ENCODE peak calls at places on chromosomes 3 and 15, in seven cellular contexts. One of them, this sample, is unnamed.

GRCh38 chr3:54709785-54710184 is 218.1 kb downstream of the LRTM1 start:
- DNase-seq in fibroblast of gingiva: no peak
- DNase-seq in GM04504: no peak
- DNase-seq in breast epithelium: no peak
- DNase-seq in left cardiac atrium: no peak
- DNase-seq in NCI-H510A treated with DMSO at 0.1 percent for 48 hours: no peak
- DNase-seq in ureter: no peak
- DNase-seq in this sample: no peak

GRCh38 chr3:127597020-127597771 is 1.0 kb upstream of the MCM2 start:
- DNase-seq in GM04504: no peak
- DNase-seq in ureter: no peak
- DNase-seq in fibroblast of gingiva: no peak
- DNase-seq in NCI-H510A treated with DMSO at 0.1 percent for 48 hours: no peak
- DNase-seq in breast epithelium: no peak
- DNase-seq in left cardiac atrium: no peak
- DNase-seq in this sample: no peak

GRCh38 chr3:44993471-44994205 is 17.6 kb downstream of the EXOSC7 start:
- DNase-seq in GM04504: peak
- DNase-seq in fibroblast of gingiva: peak
- DNase-seq in ureter: no peak
- DNase-seq in NCI-H510A treated with DMSO at 0.1 percent for 48 hours: no peak
- DNase-seq in breast epithelium: no peak
- DNase-seq in left cardiac atrium: no peak
- DNase-seq in this sample: no peak

GRCh38 chr3:161560006-161560637 is 63.5 kb downstream of the OTOL1 start:
- DNase-seq in NCI-H510A treated with DMSO at 0.1 percent for 48 hours: peak
- DNase-seq in fibroblast of gingiva: peak
- DNase-seq in left cardiac atrium: peak
- DNase-seq in ureter: peak
- DNase-seq in breast epithelium: no peak
- DNase-seq in GM04504: peak
- DNase-seq in this sample: peak

GRCh38 chr15:29854413-29854812 is 32.1 kb upstream of the TJP1 start:
- DNase-seq in breast epithelium: no peak
- DNase-seq in left cardiac atrium: no peak
- DNase-seq in GM04504: no peak
- DNase-seq in ureter: no peak
- DNase-seq in NCI-H510A treated with DMSO at 0.1 percent for 48 hours: no peak
- DNase-seq in fibroblast of gingiva: no peak
- DNase-seq in this sample: no peak

GRCh38 chr3:114550155-114550554 is 256.3 kb downstream of the TIGIT start:
- DNase-seq in NCI-H510A treated with DMSO at 0.1 percent for 48 hours: no peak
- DNase-seq in GM04504: no peak
- DNase-seq in fibroblast of gingiva: peak
- DNase-seq in ureter: no peak
- DNase-seq in left cardiac atrium: no peak
- DNase-seq in breast epithelium: no peak
- DNase-seq in this sample: no peak

GRCh38 chr15:98147415-98147814 is 186.9 kb downstream of the ARRDC4 start:
- DNase-seq in ureter: no peak
- DNase-seq in breast epithelium: no peak
- DNase-seq in left cardiac atrium: no peak
- DNase-seq in NCI-H510A treated with DMSO at 0.1 percent for 48 hours: no peak
- DNase-seq in fibroblast of gingiva: no peak
- DNase-seq in GM04504: no peak
- DNase-seq in this sample: no peak

GRCh38 chr15:72758195-72758594 is 25.4 kb downstream of the ADPGK start:
- DNase-seq in ureter: no peak
- DNase-seq in left cardiac atrium: no peak
- DNase-seq in GM04504: peak
- DNase-seq in fibroblast of gingiva: peak
- DNase-seq in breast epithelium: no peak
- DNase-seq in NCI-H510A treated with DMSO at 0.1 percent for 48 hours: no peak
- DNase-seq in this sample: no peak

GRCh38 chr3:39000008-39000450 is 51.7 kb downstream of the SCN11A start:
- DNase-seq in breast epithelium: no peak
- DNase-seq in NCI-H510A treated with DMSO at 0.1 percent for 48 hours: peak
- DNase-seq in fibroblast of gingiva: peak
- DNase-seq in left cardiac atrium: no peak
- DNase-seq in GM04504: peak
- DNase-seq in ureter: no peak
- DNase-seq in this sample: peak

GRCh38 chr15:85837011-85837433 is 42.3 kb upstream of the KLHL25 start:
- DNase-seq in left cardiac atrium: no peak
- DNase-seq in GM04504: no peak
- DNase-seq in breast epithelium: no peak
- DNase-seq in ureter: peak
- DNase-seq in NCI-H510A treated with DMSO at 0.1 percent for 48 hours: peak
- DNase-seq in fibroblast of gingiva: no peak
- DNase-seq in this sample: no peak

GRCh38 chr15:25093455-25094029 is 138.8 kb downstream of the SNRPN start:
- DNase-seq in left cardiac atrium: no peak
- DNase-seq in GM04504: no peak
- DNase-seq in breast epithelium: no peak
- DNase-seq in ureter: no peak
- DNase-seq in fibroblast of gingiva: no peak
- DNase-seq in NCI-H510A treated with DMSO at 0.1 percent for 48 hours: no peak
- DNase-seq in this sample: no peak

GRCh38 chr15:29071193-29071906 is 185.6 kb downstream of the APBA2 start:
- DNase-seq in NCI-H510A treated with DMSO at 0.1 percent for 48 hours: no peak
- DNase-seq in left cardiac atrium: no peak
- DNase-seq in breast epithelium: no peak
- DNase-seq in ureter: no peak
- DNase-seq in GM04504: no peak
- DNase-seq in fibroblast of gingiva: no peak
- DNase-seq in this sample: no peak

GRCh38 chr15:100133001-100133400 is 208.8 kb downstream of the ADAMTS17 start:
- DNase-seq in ureter: no peak
- DNase-seq in GM04504: no peak
- DNase-seq in left cardiac atrium: no peak
- DNase-seq in fibroblast of gingiva: no peak
- DNase-seq in NCI-H510A treated with DMSO at 0.1 percent for 48 hours: no peak
- DNase-seq in breast epithelium: no peak
- DNase-seq in this sample: no peak

GRCh38 chr3:139288266-139288821 is 55.5 kb upstream of the MRPS22 start:
- DNase-seq in ureter: no peak
- DNase-seq in NCI-H510A treated with DMSO at 0.1 percent for 48 hours: no peak
- DNase-seq in breast epithelium: no peak
- DNase-seq in left cardiac atrium: peak
- DNase-seq in GM04504: no peak
- DNase-seq in fibroblast of gingiva: no peak
- DNase-seq in this sample: no peak

GRCh38 chr3:58063424-58063823 is 55.2 kb downstream of the FLNB start:
- DNase-seq in GM04504: no peak
- DNase-seq in fibroblast of gingiva: peak
- DNase-seq in ureter: no peak
- DNase-seq in NCI-H510A treated with DMSO at 0.1 percent for 48 hours: no peak
- DNase-seq in breast epithelium: peak
- DNase-seq in left cardiac atrium: peak
- DNase-seq in this sample: no peak

GRCh38 chr15:90402230-90402629 is 14.2 kb downstream of the IQGAP1 start:
- DNase-seq in left cardiac atrium: peak
- DNase-seq in NCI-H510A treated with DMSO at 0.1 percent for 48 hours: peak
- DNase-seq in fibroblast of gingiva: peak
- DNase-seq in breast epithelium: peak
- DNase-seq in ureter: no peak
- DNase-seq in GM04504: peak
- DNase-seq in this sample: peak

GRCh38 chr15:82995076-82995475 is 9.1 kb downstream of the RAMAC start:
- DNase-seq in fibroblast of gingiva: no peak
- DNase-seq in left cardiac atrium: no peak
- DNase-seq in NCI-H510A treated with DMSO at 0.1 percent for 48 hours: no peak
- DNase-seq in ureter: no peak
- DNase-seq in GM04504: no peak
- DNase-seq in breast epithelium: no peak
- DNase-seq in this sample: no peak

GRCh38 chr3:192812736-192813383 is 85.5 kb upstream of the FGF12 start:
- DNase-seq in GM04504: no peak
- DNase-seq in left cardiac atrium: no peak
- DNase-seq in breast epithelium: no peak
- DNase-seq in ureter: no peak
- DNase-seq in fibroblast of gingiva: peak
- DNase-seq in NCI-H510A treated with DMSO at 0.1 percent for 48 hours: peak
- DNase-seq in this sample: peak

GRCh38 chr15:89477411-89478242 is 18.8 kb downstream of the RHCG start:
- DNase-seq in fibroblast of gingiva: no peak
- DNase-seq in left cardiac atrium: no peak
- DNase-seq in breast epithelium: no peak
- DNase-seq in GM04504: no peak
- DNase-seq in NCI-H510A treated with DMSO at 0.1 percent for 48 hours: no peak
- DNase-seq in ureter: no peak
- DNase-seq in this sample: no peak

GRCh38 chr3:196268270-196269163 is 19.0 kb downstream of the PCYT1A start:
- DNase-seq in ureter: no peak
- DNase-seq in NCI-H510A treated with DMSO at 0.1 percent for 48 hours: no peak
- DNase-seq in left cardiac atrium: no peak
- DNase-seq in breast epithelium: no peak
- DNase-seq in fibroblast of gingiva: peak
- DNase-seq in GM04504: no peak
- DNase-seq in this sample: no peak

GRCh38 chr3:31439888-31440287 is 92.8 kb upstream of the STT3B start:
- DNase-seq in breast epithelium: no peak
- DNase-seq in NCI-H510A treated with DMSO at 0.1 percent for 48 hours: no peak
- DNase-seq in GM04504: no peak
- DNase-seq in ureter: no peak
- DNase-seq in left cardiac atrium: no peak
- DNase-seq in fibroblast of gingiva: no peak
- DNase-seq in this sample: no peak

GRCh38 chr3:103389356-103389755 is 954.5 kb downstream of the ZPLD1 start:
- DNase-seq in GM04504: no peak
- DNase-seq in breast epithelium: no peak
- DNase-seq in left cardiac atrium: no peak
- DNase-seq in ureter: no peak
- DNase-seq in NCI-H510A treated with DMSO at 0.1 percent for 48 hours: no peak
- DNase-seq in fibroblast of gingiva: no peak
- DNase-seq in this sample: no peak

GRCh38 chr3:169430687-169431404 is 232.7 kb downstream of the MECOM start:
- DNase-seq in left cardiac atrium: peak
- DNase-seq in fibroblast of gingiva: no peak
- DNase-seq in NCI-H510A treated with DMSO at 0.1 percent for 48 hours: no peak
- DNase-seq in ureter: peak
- DNase-seq in breast epithelium: no peak
- DNase-seq in GM04504: no peak
- DNase-seq in this sample: no peak

GRCh38 chr3:187610926-187611545 is 59.2 kb downstream of the SST start:
- DNase-seq in ureter: no peak
- DNase-seq in breast epithelium: peak
- DNase-seq in left cardiac atrium: no peak
- DNase-seq in NCI-H510A treated with DMSO at 0.1 percent for 48 hours: no peak
- DNase-seq in fibroblast of gingiva: peak
- DNase-seq in GM04504: peak
- DNase-seq in this sample: no peak

GRCh38 chr15:71559098-71559497 is 251.3 kb upstream of the NR2E3 start:
- DNase-seq in GM04504: peak
- DNase-seq in left cardiac atrium: no peak
- DNase-seq in NCI-H510A treated with DMSO at 0.1 percent for 48 hours: no peak
- DNase-seq in ureter: no peak
- DNase-seq in fibroblast of gingiva: peak
- DNase-seq in breast epithelium: peak
- DNase-seq in this sample: no peak

GRCh38 chr3:120497813-120498212 is 47.0 kb upstream of the FSTL1 start:
- DNase-seq in left cardiac atrium: no peak
- DNase-seq in NCI-H510A treated with DMSO at 0.1 percent for 48 hours: no peak
- DNase-seq in breast epithelium: no peak
- DNase-seq in ureter: no peak
- DNase-seq in GM04504: no peak
- DNase-seq in fibroblast of gingiva: no peak
- DNase-seq in this sample: no peak

GRCh38 chr3:70999730-71000129 is 583.8 kb downstream of the FOXP1 start:
- DNase-seq in GM04504: peak
- DNase-seq in NCI-H510A treated with DMSO at 0.1 percent for 48 hours: no peak
- DNase-seq in breast epithelium: no peak
- DNase-seq in left cardiac atrium: no peak
- DNase-seq in ureter: no peak
- DNase-seq in fibroblast of gingiva: peak
- DNase-seq in this sample: no peak

This sample was measured in NCI-H1092 treated with DMSO at 0.1 percent for 48 hours.